ENCODE peak calls at places on chromosomes 13 and 19, in eight cellular contexts. One of them, this sample, is unnamed.

GRCh38 chr13:42715909-42716308 is 65.5 kb upstream of the FAM216B start:
- DNase-seq in tibial artery: no peak
- DNase-seq in AG10803: no peak
- DNase-seq in right lobe of liver: no peak
- DNase-seq in A549: no peak
- DNase-seq in fibroblast of lung: no peak
- DNase-seq in psoas muscle: no peak
- DNase-seq in stomach: no peak
- DNase-seq in this sample: no peak

GRCh38 chr19:4061178-4061682 is 5.5 kb downstream of the ZBTB7A start:
- DNase-seq in tibial artery: peak; percentile 89
- DNase-seq in AG10803: peak; percentile 61
- DNase-seq in right lobe of liver: peak; percentile 93
- DNase-seq in A549: peak; percentile 67
- DNase-seq in fibroblast of lung: no peak
- DNase-seq in psoas muscle: peak; percentile 89
- DNase-seq in stomach: peak; percentile 93
- DNase-seq in this sample: peak; percentile 73

GRCh38 chr13:79405831-79406596 is at the start of gene RBM26:
- DNase-seq in tibial artery: peak; percentile 94
- DNase-seq in AG10803: peak; percentile 93
- DNase-seq in right lobe of liver: peak; percentile 91
- DNase-seq in A549: peak; percentile 92
- DNase-seq in fibroblast of lung: peak; percentile 90
- DNase-seq in psoas muscle: peak; percentile 91
- DNase-seq in stomach: peak; percentile 94
- DNase-seq in this sample: peak; percentile 96

GRCh38 chr13:85108356-85108755 is 690.9 kb downstream of the SLITRK6 start:
- DNase-seq in tibial artery: no peak
- DNase-seq in AG10803: no peak
- DNase-seq in right lobe of liver: no peak
- DNase-seq in A549: no peak
- DNase-seq in fibroblast of lung: no peak
- DNase-seq in psoas muscle: no peak
- DNase-seq in stomach: no peak
- DNase-seq in this sample: peak; percentile 94

GRCh38 chr19:13460045-13460444 is 46.2 kb downstream of the CACNA1A start:
- DNase-seq in tibial artery: no peak
- DNase-seq in AG10803: no peak
- DNase-seq in right lobe of liver: no peak
- DNase-seq in A549: no peak
- DNase-seq in fibroblast of lung: no peak
- DNase-seq in psoas muscle: no peak
- DNase-seq in stomach: no peak
- DNase-seq in this sample: no peak

GRCh38 chr13:109652536-109652935 is 133.8 kb downstream of the IRS2 start:
- DNase-seq in tibial artery: no peak
- DNase-seq in AG10803: no peak
- DNase-seq in right lobe of liver: no peak
- DNase-seq in A549: no peak
- DNase-seq in fibroblast of lung: no peak
- DNase-seq in psoas muscle: no peak
- DNase-seq in stomach: no peak
- DNase-seq in this sample: peak; percentile 80

GRCh38 chr19:56174086-56174485 is 1.7 kb upstream of the GALP start:
- DNase-seq in tibial artery: no peak
- DNase-seq in AG10803: no peak
- DNase-seq in right lobe of liver: no peak
- DNase-seq in A549: no peak
- DNase-seq in fibroblast of lung: no peak
- DNase-seq in psoas muscle: no peak
- DNase-seq in stomach: no peak
- DNase-seq in this sample: no peak

GRCh38 chr13:107590556-107590955 is 624.8 kb downstream of the LIG4 start:
- DNase-seq in tibial artery: no peak
- DNase-seq in AG10803: no peak
- DNase-seq in right lobe of liver: no peak
- DNase-seq in A549: no peak
- DNase-seq in fibroblast of lung: peak; percentile 24
- DNase-seq in psoas muscle: no peak
- DNase-seq in stomach: no peak
- DNase-seq in this sample: no peak

GRCh38 chr19:13055213-13056051 is 47.2 kb downstream of the LYL1 start:
- DNase-seq in tibial artery: peak; percentile 86
- DNase-seq in AG10803: peak; percentile 97
- DNase-seq in right lobe of liver: no peak
- DNase-seq in A549: no peak
- DNase-seq in fibroblast of lung: peak; percentile 97
- DNase-seq in psoas muscle: peak; percentile 86
- DNase-seq in stomach: peak; percentile 52
- DNase-seq in this sample: peak; percentile 29

GRCh38 chr19:677201-677600 is 1.0 kb downstream of the FSTL3 start:
- DNase-seq in tibial artery: peak; percentile 82
- DNase-seq in AG10803: peak; percentile 82
- DNase-seq in right lobe of liver: no peak
- DNase-seq in A549: peak; percentile 86
- DNase-seq in fibroblast of lung: peak; percentile 89
- DNase-seq in psoas muscle: peak; percentile 87
- DNase-seq in stomach: peak; percentile 43
- DNase-seq in this sample: peak; percentile 86

GRCh38 chr13:71605744-71606143 is 261.3 kb downstream of the DACH1 start:
- DNase-seq in tibial artery: no peak
- DNase-seq in AG10803: no peak
- DNase-seq in right lobe of liver: no peak
- DNase-seq in A549: no peak
- DNase-seq in fibroblast of lung: no peak
- DNase-seq in psoas muscle: no peak
- DNase-seq in stomach: no peak
- DNase-seq in this sample: peak; percentile 30

GRCh38 chr19:11198175-11198534 is 810 bp upstream of the KANK2 start:
- DNase-seq in tibial artery: no peak
- DNase-seq in AG10803: no peak
- DNase-seq in right lobe of liver: no peak
- DNase-seq in A549: no peak
- DNase-seq in fibroblast of lung: no peak
- DNase-seq in psoas muscle: no peak
- DNase-seq in stomach: no peak
- DNase-seq in this sample: no peak

GRCh38 chr19:16001481-16002312 is 52.9 kb downstream of the OR10H4 start:
- DNase-seq in tibial artery: no peak
- DNase-seq in AG10803: peak; percentile 77
- DNase-seq in right lobe of liver: no peak
- DNase-seq in A549: no peak
- DNase-seq in fibroblast of lung: peak; percentile 21
- DNase-seq in psoas muscle: no peak
- DNase-seq in stomach: no peak
- DNase-seq in this sample: peak; percentile 47

GRCh38 chr19:14977128-14977527 is 2.5 kb downstream of the SLC1A6 start:
- DNase-seq in tibial artery: no peak
- DNase-seq in AG10803: no peak
- DNase-seq in right lobe of liver: no peak
- DNase-seq in A549: no peak
- DNase-seq in fibroblast of lung: no peak
- DNase-seq in psoas muscle: no peak
- DNase-seq in stomach: no peak
- DNase-seq in this sample: no peak

GRCh38 chr13:113566227-113566561 is 18.4 kb upstream of the TFDP1 start:
- DNase-seq in tibial artery: no peak
- DNase-seq in AG10803: no peak
- DNase-seq in right lobe of liver: no peak
- DNase-seq in A549: no peak
- DNase-seq in fibroblast of lung: no peak
- DNase-seq in psoas muscle: no peak
- DNase-seq in stomach: no peak
- DNase-seq in this sample: no peak

GRCh38 chr19:4380254-4380727 is 20.1 kb downstream of the SH3GL1 start:
- DNase-seq in tibial artery: no peak
- DNase-seq in AG10803: peak; percentile 23
- DNase-seq in right lobe of liver: no peak
- DNase-seq in A549: no peak
- DNase-seq in fibroblast of lung: no peak
- DNase-seq in psoas muscle: peak; percentile 54
- DNase-seq in stomach: no peak
- DNase-seq in this sample: peak; percentile 80

GRCh38 chr19:49210108-49210900 is 52.7 kb downstream of the TRPM4 start:
- DNase-seq in tibial artery: no peak
- DNase-seq in AG10803: no peak
- DNase-seq in right lobe of liver: peak; percentile 95
- DNase-seq in A549: peak; percentile 69
- DNase-seq in fibroblast of lung: no peak
- DNase-seq in psoas muscle: no peak
- DNase-seq in stomach: no peak
- DNase-seq in this sample: peak; percentile 41

GRCh38 chr19:38044267-38045111 is 137.5 kb downstream of the SIPA1L3 start:
- DNase-seq in tibial artery: no peak
- DNase-seq in AG10803: no peak
- DNase-seq in right lobe of liver: no peak
- DNase-seq in A549: peak; percentile 42
- DNase-seq in fibroblast of lung: peak; percentile 69
- DNase-seq in psoas muscle: no peak
- DNase-seq in stomach: no peak
- DNase-seq in this sample: peak; percentile 27
- TF ChIP-seq CTCF in tibial artery: no peak
- TF ChIP-seq CTCF in AG10803: no peak
- TF ChIP-seq CTCF in right lobe of liver: no peak
- TF ChIP-seq CTCF in A549: peak; percentile 28
- TF ChIP-seq CTCF in fibroblast of lung: no peak
- TF ChIP-seq CTCF in psoas muscle: no peak
- TF ChIP-seq CTCF in stomach: no peak
- TF ChIP-seq CTCF in this sample: no peak

DNA sequence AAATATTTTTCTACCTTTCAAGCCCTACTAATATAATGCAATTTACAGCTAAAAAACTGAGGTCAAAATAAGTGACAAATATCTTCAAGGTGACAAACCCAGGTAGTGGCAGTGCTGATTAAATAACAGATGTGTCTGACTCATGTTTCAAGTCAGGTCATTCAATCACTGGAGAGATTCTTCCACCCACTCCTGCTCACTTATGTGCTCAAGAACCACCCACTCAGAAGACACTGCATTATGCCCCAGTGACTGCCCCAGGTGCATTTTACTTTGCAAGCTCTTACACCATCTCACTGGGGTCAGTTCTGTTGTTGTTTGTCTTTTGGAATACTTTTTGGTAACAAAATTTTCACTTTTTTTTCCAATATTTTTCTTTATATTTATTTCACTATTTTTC is 2.2 kb downstream of the ZNF100 start:
- DNase-seq in tibial artery: no peak
- DNase-seq in AG10803: no peak
- DNase-seq in right lobe of liver: no peak
- DNase-seq in A549: no peak
- DNase-seq in fibroblast of lung: peak; percentile 1
- DNase-seq in psoas muscle: no peak
- DNase-seq in stomach: no peak
- DNase-seq in this sample: peak; percentile 59
- H3K4me3 ChIP-seq in tibial artery: no peak overlapping the region
- H3K4me3 ChIP-seq in AG10803: no peak overlapping the region
- H3K4me3 ChIP-seq in right lobe of liver: no peak overlapping the region
- H3K4me3 ChIP-seq in A549: no peak overlapping the region
- H3K4me3 ChIP-seq in fibroblast of lung: no peak overlapping the region
- H3K4me3 ChIP-seq in psoas muscle: no peak overlapping the region
- H3K4me3 ChIP-seq in stomach: no peak overlapping the region
- H3K4me3 ChIP-seq in this sample: no peak overlapping the region

GRCh38 chr19:44684892-44685847 is 13.8 kb upstream of the CEACAM16 start:
- DNase-seq in tibial artery: peak; percentile 33
- DNase-seq in AG10803: peak; percentile 89
- DNase-seq in right lobe of liver: no peak
- DNase-seq in A549: peak; percentile 99
- DNase-seq in fibroblast of lung: peak; percentile 96
- DNase-seq in psoas muscle: no peak
- DNase-seq in stomach: peak; percentile 42
- DNase-seq in this sample: peak; percentile 74

GRCh38 chr19:44686896-44687295 is 12.1 kb upstream of the CEACAM16 start:
- DNase-seq in tibial artery: no peak
- DNase-seq in AG10803: no peak
- DNase-seq in right lobe of liver: peak; percentile 3
- DNase-seq in A549: no peak
- DNase-seq in fibroblast of lung: no peak
- DNase-seq in psoas muscle: no peak
- DNase-seq in stomach: no peak
- DNase-seq in this sample: no peak

GRCh38 chr19:44687898-44688297 is 11.1 kb upstream of the CEACAM16 start:
- DNase-seq in tibial artery: no peak
- DNase-seq in AG10803: no peak
- DNase-seq in right lobe of liver: peak; percentile 15
- DNase-seq in A549: no peak
- DNase-seq in fibroblast of lung: no peak
- DNase-seq in psoas muscle: no peak
- DNase-seq in stomach: no peak
- DNase-seq in this sample: no peak

GRCh38 chr19:44683434-44684210 is 12.3 kb downstream of the CEACAM19 start:
- DNase-seq in tibial artery: no peak
- DNase-seq in AG10803: no peak
- DNase-seq in right lobe of liver: no peak
- DNase-seq in A549: no peak
- DNase-seq in fibroblast of lung: no peak
- DNase-seq in psoas muscle: no peak
- DNase-seq in stomach: no peak
- DNase-seq in this sample: no peak

DNA sequence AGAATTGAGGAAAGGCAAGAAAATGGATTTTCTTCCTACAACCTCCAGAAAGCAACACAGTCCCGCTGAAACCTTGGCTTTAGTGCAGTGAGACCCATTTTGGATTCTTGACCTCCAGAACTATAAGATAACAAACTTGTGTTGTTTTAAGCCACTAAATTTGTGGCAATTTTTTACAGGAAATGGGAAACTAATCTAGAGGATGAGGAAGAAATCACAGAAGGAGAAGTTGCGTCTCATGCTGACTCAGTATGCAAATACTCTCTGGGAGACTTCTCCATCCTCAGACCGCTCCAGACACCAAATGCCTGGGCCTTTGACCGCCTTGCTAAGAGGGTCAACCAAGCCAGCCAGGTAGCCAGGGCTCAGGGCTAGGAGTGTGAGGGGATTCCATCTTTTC is 13.1 kb upstream of the CEACAM16 start:
- DNase-seq in tibial artery: no peak
- DNase-seq in AG10803: peak; percentile 22
- DNase-seq in right lobe of liver: peak; percentile 51
- DNase-seq in A549: peak; percentile 83
- DNase-seq in fibroblast of lung: peak; percentile 70
- DNase-seq in psoas muscle: no peak
- DNase-seq in stomach: no peak
- DNase-seq in this sample: peak; percentile 40
- TF ChIP-seq CTCF in tibial artery: no peak
- TF ChIP-seq CTCF in AG10803: no peak
- TF ChIP-seq CTCF in right lobe of liver: no peak
- TF ChIP-seq CTCF in A549: no peak
- TF ChIP-seq CTCF in fibroblast of lung: no peak
- TF ChIP-seq CTCF in psoas muscle: no peak
- TF ChIP-seq CTCF in stomach: no peak
- TF ChIP-seq CTCF in this sample: no peak

DNA sequence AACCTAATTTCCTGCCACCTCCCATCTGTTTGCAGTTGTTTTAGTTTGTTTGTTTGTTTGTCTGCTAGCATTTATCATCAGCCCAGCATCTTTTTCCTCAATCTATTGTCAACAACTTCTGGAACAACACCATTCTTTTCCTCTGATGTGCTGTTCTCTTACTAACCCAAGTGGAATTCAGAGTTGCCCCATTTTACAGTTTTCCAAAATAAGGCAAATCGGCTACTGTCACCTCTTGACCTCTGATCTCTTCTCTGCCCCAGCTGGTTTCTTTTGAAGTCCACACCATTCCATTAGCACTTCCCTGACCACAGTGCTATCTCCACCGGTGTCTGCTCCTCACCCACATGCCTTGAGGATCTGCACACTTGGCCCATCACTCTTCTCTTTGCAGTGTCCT is 102.4 kb downstream of the EFNB2 start:
- DNase-seq in tibial artery: no peak
- DNase-seq in AG10803: peak; percentile 16
- DNase-seq in right lobe of liver: no peak
- DNase-seq in A549: peak; percentile 4
- DNase-seq in fibroblast of lung: no peak
- DNase-seq in psoas muscle: no peak
- DNase-seq in stomach: no peak
- DNase-seq in this sample: peak; percentile 42
- H3K4me3 ChIP-seq in tibial artery: no peak overlapping the region
- H3K4me3 ChIP-seq in AG10803: no peak overlapping the region
- H3K4me3 ChIP-seq in right lobe of liver: no peak overlapping the region
- H3K4me3 ChIP-seq in A549: no peak overlapping the region
- H3K4me3 ChIP-seq in fibroblast of lung: no peak overlapping the region
- H3K4me3 ChIP-seq in psoas muscle: no peak overlapping the region
- H3K4me3 ChIP-seq in stomach: no peak overlapping the region
- H3K4me3 ChIP-seq in this sample: no peak overlapping the region

This sample was measured in epithelial cell of esophagus.